ENCODE peak calls at places on chromosomes 5 and 9, in eight cellular contexts. A, P, H, I, K, C, G and T are unnamed samples.

GRCh38 chr5:156094001-156094400 is 233.0 kb upstream of the SGCD start:
- DNase-seq in A (no peak), P (no peak), H (no peak), I (no peak), K (no peak), C (no peak), G (no peak), T (no peak)

GRCh38 chr5:78908173-78908901 is 76.8 kb downstream of the ARSB start:
- DNase-seq in A (peak; percentile 86), P (no peak), H (peak; percentile 24), I (no peak), K (no peak), C (peak; percentile 71), G (peak; percentile 66), T (peak; percentile 65)

GRCh38 chr5:107402881-107403280 is 267.9 kb downstream of the EFNA5 start:
- DNase-seq in A (no peak), P (no peak), H (no peak), I (no peak), K (no peak), C (no peak), G (no peak), T (no peak)

GRCh38 chr9:95073042-95073607 is 244.4 kb downstream of the FANCC start:
- DNase-seq in A (peak; percentile 38), P (peak; percentile 25), H (no peak), I (no peak), K (no peak), C (peak; percentile 48), G (peak; percentile 36), T (peak; percentile 35)

GRCh38 chr5:1430121-1430795 is 15.0 kb downstream of the SLC6A3 start:
- DNase-seq in A (no peak), P (no peak), H (no peak), I (no peak), K (no peak), C (peak; percentile 2), G (no peak), T (no peak)

GRCh38 chr5:21152611-21153010 is 1164.6 kb upstream of the CDH18 start:
- DNase-seq in A (peak; percentile 92), P (no peak), H (no peak), I (no peak), K (peak; percentile 26), C (no peak), G (peak; percentile 90), T (no peak)

GRCh38 chr9:84871983-84872382 is 202.5 kb downstream of the NTRK2 start:
- DNase-seq in A (no peak), P (no peak), H (no peak), I (no peak), K (no peak), C (no peak), G (no peak), T (no peak)

GRCh38 chr5:14501353-14502162 is 80.0 kb upstream of the OTULINL start:
- DNase-seq in A (no peak), P (no peak), H (no peak), I (no peak), K (no peak), C (no peak), G (no peak), T (no peak)

GRCh38 chr5:134614461-134615085 is 18.1 kb downstream of the SAR1B start:
- DNase-seq in A (no peak), P (no peak), H (no peak), I (no peak), K (no peak), C (no peak), G (no peak), T (no peak)

GRCh38 chr5:151770383-151771258 is 1.1 kb upstream of the G3BP1 start:
- DNase-seq in A (peak; percentile 85), P (no peak), H (peak; percentile 80), I (no peak), K (peak; percentile 64), C (peak; percentile 77), G (peak; percentile 82), T (peak; percentile 61)

GRCh38 chr5:31935702-31936347 is 238.3 kb downstream of the GOLPH3 start:
- DNase-seq in A (peak; percentile 11), P (no peak), H (no peak), I (no peak), K (no peak), C (peak; percentile 21), G (peak; percentile 12), T (no peak)

GRCh38 chr5:152811985-152812384 is 406.9 kb upstream of the NMUR2 start:
- DNase-seq in A (peak; percentile 3), P (no peak), H (no peak), I (no peak), K (no peak), C (no peak), G (peak; percentile 2), T (no peak)

GRCh38 chr9:124475158-124475867 is 25.1 kb downstream of the ADGRD2 start:
- DNase-seq in A (no peak), P (no peak), H (no peak), I (no peak), K (no peak), C (no peak), G (no peak), T (no peak)

GRCh38 chr5:168023190-168023589 is 268.3 kb upstream of the WWC1 start:
- DNase-seq in A (peak; percentile 15), P (no peak), H (no peak), I (no peak), K (no peak), C (no peak), G (no peak), T (no peak)

DNA sequence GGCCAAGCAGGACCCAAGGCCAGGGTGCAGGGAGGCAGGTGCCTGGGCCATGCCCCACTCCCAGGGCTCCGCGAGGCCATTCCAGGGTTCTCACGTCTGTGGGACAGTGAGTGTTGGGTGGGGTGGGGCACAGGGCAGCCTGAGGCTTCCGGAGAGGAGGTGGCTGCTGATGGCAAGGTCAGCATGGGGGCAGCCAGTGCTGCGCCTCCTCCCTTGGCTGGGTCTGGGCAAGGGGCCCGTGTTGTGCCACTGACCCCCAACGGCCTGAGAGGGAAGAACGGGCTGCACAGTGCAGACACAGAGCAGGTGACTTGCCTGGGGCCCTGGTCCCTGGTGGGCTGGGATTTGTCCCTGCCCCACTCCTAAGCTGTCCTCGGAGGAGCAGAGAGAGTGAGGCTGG is 82.1 kb downstream of the RXRA start:
- DNase-seq in A (no peak), P (no peak), H (peak; percentile 41), I (no peak), K (no peak), C (no peak), G (no peak), T (no peak)
- TF ChIP-seq CTCF in A (no peak), P (no peak), H (no peak), I (no peak), K (no peak), C (no peak), G (no peak), T (no peak)

GRCh38 chr5:39986614-39987013 is 561.8 kb upstream of the DAB2 start:
- DNase-seq in A (no peak), P (no peak), H (no peak), I (no peak), K (no peak), C (no peak), G (peak; percentile 11), T (no peak)
- TF ChIP-seq CTCF in A (no peak), P (no peak), H (no peak), I (no peak), K (no peak), C (no peak), G (peak; percentile 29), T (no peak)

DNA sequence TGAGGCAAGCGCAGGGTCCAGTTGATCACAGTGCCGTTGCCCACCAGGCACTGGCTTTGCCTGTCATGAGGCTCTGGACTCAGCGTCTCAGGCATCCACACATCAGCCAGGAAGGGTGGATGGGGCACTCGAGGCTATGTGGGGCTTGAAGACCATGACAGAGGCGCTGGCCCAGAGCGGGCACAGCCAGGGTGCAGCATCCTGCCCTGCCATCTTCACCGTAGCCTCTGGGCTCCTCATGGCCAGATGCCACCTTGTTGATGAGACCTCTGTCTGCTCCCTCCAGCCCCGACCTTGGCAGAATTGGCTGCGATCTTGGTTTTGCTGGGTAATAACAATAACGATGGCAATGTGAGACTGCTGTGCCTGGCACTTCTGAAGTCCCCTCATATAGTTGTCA is 404.2 kb upstream of the IRX2 start:
- DNase-seq in A (no peak), P (no peak), H (no peak), I (no peak), K (no peak), C (no peak), G (no peak), T (no peak)
- TF ChIP-seq CTCF in A (no peak), P (no peak), H (no peak), I (no peak), K (no peak), C (no peak), G (no peak), T (no peak)

DNA sequence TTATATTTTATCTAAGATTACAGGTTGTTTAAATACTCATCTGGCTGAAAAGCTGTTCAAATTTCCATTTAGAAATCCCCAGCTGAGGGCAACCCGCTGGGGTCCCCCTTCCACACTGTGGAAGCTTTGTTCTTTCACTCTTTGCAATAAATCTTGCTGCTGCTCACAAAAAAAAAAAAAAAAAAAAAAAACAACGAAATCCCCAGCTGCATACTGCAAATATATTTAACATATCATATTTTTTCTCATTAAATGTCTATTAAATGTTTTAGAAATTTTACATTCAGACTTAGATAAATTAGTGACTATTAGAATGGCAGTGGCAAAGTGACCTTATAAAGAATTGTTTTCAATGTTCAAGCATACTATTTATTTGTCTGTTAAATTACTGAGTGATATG is 172.2 kb downstream of the NFIB start:
- DNase-seq in A (no peak), P (no peak), H (no peak), I (no peak), K (no peak), C (no peak), G (no peak), T (no peak)
- TF ChIP-seq CTCF in A (no peak), P (no peak), H (no peak), I (no peak), K (no peak), C (no peak), G (no peak), T (no peak)

GRCh38 chr9:129895376-129896268 is 60.4 kb downstream of the USP20 start:
- DNase-seq in A (no peak), P (no peak), H (no peak), I (no peak), K (no peak), C (no peak), G (no peak), T (no peak)

GRCh38 chr9:129897263-129897662 is 62.0 kb downstream of the USP20 start:
- DNase-seq in A (no peak), P (no peak), H (no peak), I (no peak), K (no peak), C (no peak), G (no peak), T (no peak)

GRCh38 chr9:129899620-129900019 is 64.4 kb downstream of the USP20 start:
- DNase-seq in A (no peak), P (no peak), H (no peak), I (no peak), K (no peak), C (no peak), G (no peak), T (no peak)

GRCh38 chr9:129900263-129901041 is 65.2 kb downstream of the USP20 start:
- DNase-seq in A (no peak), P (no peak), H (no peak), I (no peak), K (no peak), C (no peak), G (no peak), T (no peak)

GRCh38 chr9:129898205-129898604 is 62.9 kb downstream of the USP20 start:
- DNase-seq in A (peak; percentile 36), P (no peak), H (no peak), I (no peak), K (no peak), C (no peak), G (peak; percentile 26), T (no peak)
- TF ChIP-seq CTCF in A (no peak), P (no peak), H (no peak), I (no peak), K (no peak), C (no peak), G (no peak), T (no peak)